ENCODE peak calls at places on chromosomes 13 and 19, in four cellular contexts. K, W, Y and Q are unnamed samples.

GRCh38 chr13:48000559-48001126 is 430 bp downstream of the SUCLA2 start:
- DNase-seq in K (no peak), Y (peak), W (peak), Q (no peak)

GRCh38 chr13:32905864-32906180 is 110.4 kb upstream of the KL start:
- DNase-seq in K (no peak), Y (no peak), W (peak), Q (peak)

GRCh38 chr13:110549795-110550160 is 11.7 kb downstream of the RAB20 start:
- DNase-seq in Y (no peak), K (no peak), W (no peak), Q (no peak)

GRCh38 chr13:27638521-27638920 is 16.8 kb downstream of the POLR1D start:
- DNase-seq in Y (no peak), W (no peak), K (no peak), Q (no peak)

GRCh38 chr13:28355822-28356371 is 139.0 kb downstream of the FLT1 start:
- DNase-seq in Y (no peak), W (no peak), K (no peak), Q (no peak)

GRCh38 chr19:18408053-18408476 is 10.6 kb upstream of the LRRC25 start:
- DNase-seq in Y (no peak), K (no peak), W (no peak), Q (no peak)

GRCh38 chr19:51368366-51369282 is at the start of gene CLDND2:
- DNase-seq in Y (no peak), W (no peak), K (no peak), Q (no peak)

GRCh38 chr13:35761440-35762252 is 285.2 kb upstream of the MAB21L1 start:
- DNase-seq in W (no peak), K (no peak), Y (no peak), Q (no peak)

GRCh38 chr19:51784922-51785690 is 9.9 kb upstream of the FPR3 start:
- DNase-seq in K (no peak), Y (no peak), W (no peak), Q (no peak)

GRCh38 chr13:22278336-22278929 is 607.6 kb downstream of the FGF9 start:
- DNase-seq in Y (no peak), K (peak), W (peak), Q (peak)